ENCODE peak calls at places on chromosome 18, in five cellular contexts. C, T, W, H and K are unnamed samples.

GRCh38 chr18:985301-985700 is 80.6 kb downstream of the ADCYAP1 start:
- DNase-seq in C (no peak), T (peak), W (no peak), H (no peak), K (no peak)

GRCh38 chr18:68376931-68377330 is 338.0 kb downstream of the TMX3 start:
- DNase-seq in C (no peak), T (no peak), W (no peak), H (no peak), K (peak)

GRCh38 chr18:22182884-22183610 is 13.7 kb downstream of the GATA6 start:
- DNase-seq in C (no peak), T (no peak), W (no peak), H (no peak), K (no peak)

GRCh38 chr18:9231852-9232476 is 95.4 kb downstream of the ANKRD12 start:
- DNase-seq in C (no peak), T (no peak), W (no peak), H (no peak), K (no peak)

GRCh38 chr18:68564348-68564747 is 150.6 kb downstream of the TMX3 start:
- DNase-seq in C (no peak), T (no peak), W (no peak), H (no peak), K (no peak)

GRCh38 chr18:30359521-30359920 is 683.0 kb downstream of the DSC3 start:
- DNase-seq in C (no peak), T (no peak), W (no peak), H (no peak), K (no peak)

GRCh38 chr18:12076424-12077140 is 17.1 kb upstream of the ANKRD62 start:
- DNase-seq in C (no peak), T (peak), W (no peak), H (peak), K (no peak)

GRCh38 chr18:52694804-52695203 is 354.8 kb downstream of the DCC start:
- DNase-seq in C (no peak), T (peak), W (no peak), H (no peak), K (no peak)

GRCh38 chr18:61742555-61743429 is 150.0 kb downstream of the RNF152 start:
- DNase-seq in C (no peak), T (no peak), W (no peak), H (peak), K (no peak)

GRCh38 chr18:30925795-30926194 is 116.7 kb downstream of the DSC3 start:
- DNase-seq in C (no peak), T (no peak), W (no peak), H (no peak), K (peak)

GRCh38 chr18:23593720-23594119 is 7.4 kb upstream of the NPC1 start:
- DNase-seq in C (no peak), T (no peak), W (no peak), H (no peak), K (no peak)